ENCODE peak calls at places on chromosome 17, in five cellular contexts. R is sigmoid colon, D is uterus, E is AG04450, W is endothelial cell of umbilical vein. P is an unnamed sample.

GRCh38 chr17:46274238-46274637 is 20.7 kb upstream of the LRRC37A start:
- DNase-seq in R (no peak), D (no peak), E (no peak), W (no peak), P (no peak)

GRCh38 chr17:16980813-16981731 is 9.2 kb upstream of the TNFRSF13B start:
- DNase-seq in R (no peak), D (no peak), E (no peak), W (no peak), P (no peak)

GRCh38 chr17:68260051-68260762 is 12.4 kb downstream of the AMZ2 start:
- DNase-seq in R (no peak), D (no peak), E (no peak), W (no peak), P (no peak)

GRCh38 chr17:34589120-34589965 is 10.0 kb downstream of the TMEM132E start:
- DNase-seq in R (no peak), D (no peak), E (no peak), W (no peak), P (no peak)

GRCh38 chr17:57898487-57899311 is 48.9 kb upstream of the MRPS23 start:
- DNase-seq in R (peak; percentile 89), D (peak; percentile 73), E (no peak), W (no peak), P (no peak)

GRCh38 chr17:79615926-79616325 is 5.1 kb upstream of the RBFOX3 start:
- DNase-seq in R (peak; percentile 17), D (no peak), E (no peak), W (no peak), P (no peak)

GRCh38 chr17:15263680-15264079 is 1.4 kb downstream of the PMP22 start:
- DNase-seq in R (no peak), D (no peak), E (no peak), W (no peak), P (no peak)

GRCh38 chr17:81566461-81567126 is 14.4 kb upstream of the FAAP100 start:
- DNase-seq in R (peak; percentile 90), D (peak; percentile 80), E (peak; percentile 79), W (peak; percentile 97), P (peak; percentile 96)

GRCh38 chr17:27620721-27621120 is 10.3 kb upstream of the LGALS9 start:
- DNase-seq in R (no peak), D (no peak), E (no peak), W (peak; percentile 67), P (no peak)

GRCh38 chr17:28480278-28480677 is 6.8 kb downstream of the SLC13A2 start:
- DNase-seq in R (no peak), D (no peak), E (no peak), W (no peak), P (no peak)

GRCh38 chr17:76254275-76254674 is 10.9 kb upstream of the UBALD2 start:
- DNase-seq in R (no peak), D (no peak), E (no peak), W (no peak), P (no peak)

GRCh38 chr17:62716834-62717588 is 89.5 kb downstream of the MRC2 start:
- DNase-seq in R (no peak), D (no peak), E (no peak), W (no peak), P (no peak)

GRCh38 chr17:52546493-52546892 is 388.0 kb upstream of the CA10 start:
- DNase-seq in R (no peak), D (no peak), E (no peak), W (no peak), P (no peak)

GRCh38 chr17:73802314-73802713 is 158.1 kb upstream of the SDK2 start:
- DNase-seq in R (no peak), D (no peak), E (no peak), W (no peak), P (no peak)

GRCh38 chr17:29190039-29190438 is 9.8 kb upstream of the MYO18A start:
- DNase-seq in R (no peak), D (no peak), E (no peak), W (no peak), P (no peak)

GRCh38 chr17:29948460-29949185 is 7.2 kb downstream of the EFCAB5 start:
- DNase-seq in R (no peak), D (no peak), E (no peak), W (no peak), P (no peak)

GRCh38 chr17:82845163-82845807 is 5.5 kb upstream of the ZNF750 start:
- DNase-seq in R (peak; percentile 70), D (no peak), E (no peak), W (peak; percentile 95), P (no peak)

GRCh38 chr17:82841921-82842596 is 2.2 kb upstream of the ZNF750 start:
- DNase-seq in R (peak; percentile 34), D (no peak), E (no peak), W (no peak), P (no peak)

GRCh38 chr17:82846061-82846691 is 6.4 kb upstream of the ZNF750 start:
- DNase-seq in R (peak; percentile 55), D (no peak), E (no peak), W (peak; percentile 72), P (no peak)

GRCh38 chr17:82844796-82845162 is 5.0 kb upstream of the ZNF750 start:
- DNase-seq in R (no peak), D (no peak), E (no peak), W (no peak), P (no peak)

DNA sequence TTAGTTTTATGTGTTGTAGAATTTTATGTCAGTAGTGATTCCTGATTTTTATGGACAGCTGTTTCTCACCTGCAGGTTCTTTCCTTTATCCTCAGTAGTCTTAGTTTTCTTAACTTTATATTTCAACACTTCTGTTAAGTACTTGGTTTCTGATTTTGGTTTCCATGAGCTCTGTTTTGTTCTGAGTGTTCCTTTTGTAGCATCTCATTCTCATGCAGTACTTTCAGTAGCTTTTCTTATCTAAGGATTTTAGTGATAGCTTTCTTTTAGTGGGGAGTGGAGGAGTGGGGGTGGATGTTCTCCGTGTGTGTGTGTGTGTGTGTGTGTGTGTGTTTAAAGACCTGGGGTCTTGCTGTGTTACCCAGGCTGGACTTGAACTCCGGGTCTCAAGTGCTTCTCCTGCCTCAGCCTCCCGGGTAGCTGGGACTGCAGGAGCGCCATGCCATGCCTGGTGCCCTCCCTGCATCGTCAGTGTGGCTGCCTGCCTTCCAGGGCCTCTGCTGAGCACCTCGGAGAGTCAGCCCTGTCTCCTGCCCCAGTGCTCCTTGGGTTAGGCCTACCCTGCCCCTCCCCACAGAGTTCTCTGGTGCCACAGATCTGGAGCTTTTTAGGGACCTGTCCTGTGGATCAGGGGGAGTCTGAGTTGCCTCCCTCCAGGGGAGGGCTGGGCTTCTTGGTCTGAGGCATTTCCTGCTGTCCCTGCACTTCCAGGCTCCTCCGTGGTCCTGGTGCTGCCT is 4.2 kb upstream of the ZNF750 start:
- DNase-seq in R (peak; percentile 41), D (no peak), E (no peak), W (no peak), P (no peak)
- H3K4me3 ChIP-seq in R (no peak overlapping the region), D (no peak overlapping the region), E (no peak overlapping the region), W (no peak overlapping the region), P (no peak overlapping the region)

GRCh38 chr17:78378225-78379133 is at the start of gene PGS1:
- DNase-seq in R (peak; percentile 88), D (peak; percentile 79), E (no peak), W (peak; percentile 71), P (no peak)
- TF ChIP-seq CTCF in R (no peak), D (peak; percentile 11), E (no peak), W (no peak), P (no peak)

DNA sequence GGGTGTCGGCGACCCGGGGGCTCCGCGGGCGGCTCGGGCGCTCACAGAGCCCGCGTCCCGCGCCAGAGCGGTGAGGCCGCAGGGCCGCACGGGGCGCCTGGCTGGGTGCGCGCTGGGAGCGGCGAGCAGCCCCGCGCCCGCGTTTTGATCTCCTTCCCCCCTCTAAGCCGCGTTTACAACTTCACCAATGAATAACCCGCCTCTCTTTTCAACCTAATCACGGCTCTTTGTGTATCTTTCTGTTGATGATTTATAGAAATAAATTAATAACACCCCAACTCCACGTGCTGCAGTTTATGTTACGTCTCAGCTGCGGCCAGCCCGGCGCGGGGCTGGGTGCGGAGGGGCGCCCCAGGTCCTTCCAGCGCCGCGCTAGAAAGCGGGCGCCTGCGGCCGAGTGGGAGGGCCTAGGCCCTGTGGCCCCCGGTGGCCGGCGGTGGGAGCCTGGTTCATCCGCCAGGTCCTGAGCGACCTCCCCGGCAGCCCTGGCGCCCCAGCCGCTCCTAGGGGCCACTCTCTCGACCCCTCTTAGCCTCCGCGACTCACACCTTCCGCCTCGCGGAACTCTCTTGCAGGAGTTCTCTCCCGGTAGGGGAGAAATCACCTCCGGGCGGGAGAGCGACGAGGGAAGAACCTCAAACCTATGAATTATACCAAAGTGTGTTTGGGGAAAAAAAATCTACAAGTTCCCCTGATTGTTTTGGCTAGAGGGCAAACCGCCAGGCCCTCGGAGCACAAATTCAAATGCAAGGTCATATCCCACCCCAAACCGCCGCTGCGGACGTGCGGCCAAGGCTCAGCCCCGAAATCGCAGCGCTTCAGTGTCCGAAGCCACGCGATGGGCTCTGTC is 1.9 kb downstream of the HNF1B start:
- DNase-seq in R (no peak), D (no peak), E (no peak), W (no peak), P (no peak)
- H3K4me3 ChIP-seq in R (peak overlapping the region; percentile 35), D (peak overlapping the region; percentile 33), E (no peak overlapping the region), W (no peak overlapping the region), P (peak overlapping the region; percentile 23)

DNA sequence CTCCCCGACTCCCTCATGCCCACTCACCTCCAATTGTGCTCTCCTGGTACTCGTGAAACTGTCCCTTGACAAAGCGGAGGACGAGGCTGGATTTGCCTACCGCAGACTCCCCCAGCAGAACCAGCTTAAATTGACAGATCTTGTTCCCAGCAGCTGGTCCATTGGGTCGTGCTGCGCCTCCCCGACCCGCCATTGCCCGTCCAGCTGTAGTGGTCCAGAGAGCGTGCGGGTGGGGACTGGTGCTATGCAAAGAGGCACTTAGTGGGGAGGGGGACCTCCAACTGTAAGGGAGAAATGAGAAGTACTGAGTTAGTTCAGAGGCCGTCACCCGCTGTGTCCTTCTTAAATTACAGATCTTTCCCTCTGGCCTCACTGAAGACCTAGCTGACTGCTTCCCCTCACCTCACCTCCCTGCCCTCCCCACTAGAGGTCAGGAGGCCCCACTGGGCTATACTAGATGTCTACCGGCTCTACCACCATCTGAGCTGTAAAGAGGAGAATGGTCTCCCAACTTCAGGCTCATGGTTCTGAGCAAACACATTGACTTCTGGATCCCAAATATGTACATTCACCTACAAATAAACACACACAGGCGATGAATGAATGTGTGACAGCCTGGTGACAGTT is 7.8 kb downstream of the HSPB9 start:
- DNase-seq in R (no peak), D (no peak), E (no peak), W (no peak), P (no peak)
- TF ChIP-seq CTCF in R (no peak), D (no peak), E (no peak), W (no peak), P (no peak)

DNA sequence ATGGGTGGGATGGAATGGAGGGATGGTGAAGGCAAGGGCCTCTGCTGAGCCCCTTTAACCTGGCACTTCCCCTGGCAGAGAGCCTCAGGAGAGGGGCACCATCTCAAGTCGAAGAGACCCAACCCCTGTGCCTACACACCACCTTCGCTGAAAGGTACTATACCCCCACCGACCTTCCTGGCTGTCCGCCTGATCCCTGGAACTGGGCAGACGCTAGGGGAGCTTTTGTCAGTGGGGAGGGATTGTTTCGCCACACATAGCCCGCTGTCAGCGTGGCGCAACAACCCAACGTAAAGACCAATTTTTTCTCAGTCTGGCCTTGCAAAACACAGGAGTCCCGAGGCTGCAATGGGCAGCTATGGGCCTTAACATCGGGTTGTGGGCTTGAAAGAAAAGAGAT is 3.1 kb downstream of the PPP1R1B start:
- DNase-seq in R (no peak), D (no peak), E (no peak), W (no peak), P (no peak)
- H3K4me3 ChIP-seq in R (no peak overlapping the region), D (no peak overlapping the region), E (no peak overlapping the region), W (no peak overlapping the region), P (no peak overlapping the region)

GRCh38 chr17:48335858-48336500 is 94.0 kb downstream of the SKAP1 start:
- DNase-seq in R (no peak), D (no peak), E (peak; percentile 26), W (peak; percentile 87), P (peak; percentile 64)
- TF ChIP-seq CTCF in R (peak; percentile 56), D (peak; percentile 66), E (peak; percentile 70), W (peak; percentile 47), P (peak; percentile 37)

GRCh38 chr17:55263565-55264272 is 1.0 kb upstream of the HLF start:
- DNase-seq in R (no peak), D (no peak), E (no peak), W (no peak), P (no peak)
- H3K4me3 ChIP-seq in R (peak overlapping the region; percentile 74), D (peak overlapping the region; percentile 30), E (no peak overlapping the region), W (no peak overlapping the region), P (no peak overlapping the region)

P was measured in astrocyte of the cerebellum.